ENCODE peak calls at places on chromosomes 12 and 14, in ten cellular contexts. Y is body of pancreas, J is cardiac muscle cell, K is H9, D is breast epithelium, H is OCI-LY7, O is Panc1, X is PC-3, U is mesenchymal stem cell, I is esophagus squamous epithelium. Q is an unnamed sample.

GRCh38 chr14:104935026-104935650 is 10.5 kb downstream of the PLD4 start:
- DNase-seq in O (peak; percentile 22), J (no peak), D (peak; percentile 32), Y (peak; percentile 64), K (no peak), I (no peak), U (no peak), X (no peak), H (no peak), Q (peak; percentile 5)

GRCh38 chr14:59301354-59301753 is 112.9 kb downstream of the DAAM1 start:
- DNase-seq in I (no peak), K (no peak), J (no peak), O (no peak), X (no peak), D (no peak), H (peak; percentile 96), Y (peak; percentile 31), U (no peak), Q (no peak)

GRCh38 chr12:49428652-49429549 is 61.6 kb downstream of the SPATS2 start:
- DNase-seq in K (no peak), X (peak; percentile 32), Y (no peak), D (no peak), O (no peak), J (peak; percentile 76), U (peak; percentile 67), H (peak; percentile 40), I (no peak), Q (no peak)

GRCh38 chr12:109762071-109762672 is 48.5 kb downstream of the FAM222A start:
- DNase-seq in O (no peak), D (no peak), K (peak; percentile 23), I (no peak), H (no peak), U (no peak), X (no peak), Y (peak; percentile 1), J (no peak), Q (no peak)

GRCh38 chr12:10190558-10191388 is 11.9 kb downstream of the TMEM52B start:
- DNase-seq in U (peak; percentile 83), O (peak; percentile 41), Y (peak; percentile 68), K (peak; percentile 82), I (no peak), X (peak; percentile 82), D (peak; percentile 58), H (peak; percentile 86), J (peak; percentile 72), Q (no peak)

GRCh38 chr12:64950899-64951298 is 126.5 kb downstream of the TBC1D30 start:
- DNase-seq in D (no peak), Y (no peak), I (no peak), K (no peak), X (no peak), J (no peak), H (no peak), O (no peak), U (no peak), Q (no peak)

GRCh38 chr12:54300732-54301427 is at the start of gene NFE2:
- DNase-seq in I (no peak), Y (peak; percentile 70), K (peak; percentile 93), D (no peak), U (peak; percentile 78), X (peak; percentile 79), O (no peak), J (peak; percentile 83), H (no peak), Q (no peak)

GRCh38 chr12:9363145-9363544 is 154.9 kb upstream of the PZP start:
- DNase-seq in O (no peak), D (no peak), Y (no peak), I (no peak), H (no peak), X (no peak), K (peak; percentile 29), U (no peak), J (no peak), Q (no peak)

GRCh38 chr14:92704036-92704804 is 44.2 kb downstream of the LGMN start:
- DNase-seq in H (peak; percentile 53), Y (peak; percentile 64), K (no peak), I (no peak), O (no peak), U (no peak), J (no peak), D (no peak), X (no peak), Q (peak; percentile 38)

GRCh38 chr14:91919814-91920213 is 27.7 kb downstream of the FBLN5 start:
- DNase-seq in I (no peak), O (no peak), X (no peak), H (no peak), D (peak; percentile 55), Y (peak; percentile 32), K (no peak), J (peak; percentile 57), U (no peak), Q (peak; percentile 54)

GRCh38 chr12:23510484-23510883 is 439.0 kb downstream of the SOX5 start:
- DNase-seq in I (no peak), X (no peak), O (no peak), J (no peak), Y (no peak), H (no peak), U (no peak), K (no peak), D (no peak), Q (no peak)

GRCh38 chr12:31961137-31961536 is 1.9 kb downstream of the RESF1 start:
- DNase-seq in H (peak; percentile 27), U (no peak), D (no peak), X (no peak), Y (no peak), I (no peak), O (no peak), K (no peak), J (no peak), Q (no peak)

GRCh38 chr12:131352296-131352900 is 358.5 kb upstream of the SFSWAP start:
- DNase-seq in X (no peak), D (no peak), H (no peak), I (no peak), Y (no peak), J (no peak), K (peak; percentile 28), U (no peak), O (no peak), Q (no peak)

GRCh38 chr14:20624495-20625070 is 16.9 kb downstream of the OR6S1 start:
- DNase-seq in I (no peak), J (peak; percentile 82), U (peak; percentile 66), X (no peak), K (peak; percentile 85), Y (peak; percentile 64), D (no peak), O (no peak), H (no peak), Q (peak; percentile 45)

GRCh38 chr12:114648711-114649110 is 35.3 kb downstream of the TBX3 start:
- DNase-seq in U (no peak), H (no peak), J (no peak), I (no peak), Y (no peak), D (no peak), K (no peak), X (no peak), O (no peak), Q (no peak)

GRCh38 chr14:74580275-74580672 is 31.8 kb downstream of the LTBP2 start:
- DNase-seq in U (no peak), J (no peak), O (no peak), K (no peak), I (no peak), Y (no peak), X (no peak), H (no peak), D (no peak), Q (no peak)
- H3K4me1 ChIP-seq in U (peaks cover 50% of the 10 kb centered on the region), J (peaks cover 17% of the 10 kb centered on the region), O (peaks cover 6% of the 10 kb centered on the region), K (no peaks in the 10 kb centered on the region), I (peaks cover 55% of the 10 kb centered on the region), Y (peaks cover 21% of the 10 kb centered on the region), X (peaks cover 46% of the 10 kb centered on the region), H (no peaks in the 10 kb centered on the region), D (peaks cover 12% of the 10 kb centered on the region), Q (peaks cover 10% of the 10 kb centered on the region)

GRCh38 chr14:35851823-35852222 is 25.7 kb downstream of the BRMS1L start:
- DNase-seq in H (no peak), O (no peak), X (no peak), I (no peak), J (no peak), U (no peak), Y (no peak), D (no peak), K (no peak), Q (no peak)
- H3K9me3 ChIP-seq in H (peaks cover 15% of the 10 kb centered on the region), O (no peaks in the 10 kb centered on the region), X (no peaks in the 10 kb centered on the region), I (peaks cover 5% of the 10 kb centered on the region), J (no peaks in the 10 kb centered on the region), U (peaks cover 10% of the 10 kb centered on the region), Y (no peaks in the 10 kb centered on the region), D (no peaks in the 10 kb centered on the region), K (no peaks in the 10 kb centered on the region), Q (no peaks in the 10 kb centered on the region)

GRCh38 chr14:70171719-70172118 is 17.0 kb downstream of the SLC8A3 start:
- DNase-seq in H (no peak), I (no peak), D (no peak), O (no peak), U (no peak), X (no peak), K (no peak), J (no peak), Y (no peak), Q (no peak)
- H3K4me1 ChIP-seq in H (no peaks in the 10 kb centered on the region), I (no peaks in the 10 kb centered on the region), D (no peaks in the 10 kb centered on the region), O (no peaks in the 10 kb centered on the region), U (no peaks in the 10 kb centered on the region), X (no peaks in the 10 kb centered on the region), K (no peaks in the 10 kb centered on the region), J (no peaks in the 10 kb centered on the region), Y (no peaks in the 10 kb centered on the region), Q (no peaks in the 10 kb centered on the region)

GRCh38 chr12:132588319-132588718 is 22.1 kb downstream of the LRCOL1 start:
- DNase-seq in J (no peak), U (no peak), X (no peak), H (no peak), O (no peak), I (no peak), K (no peak), D (no peak), Y (no peak), Q (no peak)

GRCh38 chr12:132588821-132589669 is 21.3 kb downstream of the LRCOL1 start:
- DNase-seq in U (peak; percentile 30), Y (no peak), X (no peak), O (no peak), H (no peak), D (no peak), K (no peak), I (no peak), J (no peak), Q (no peak)

GRCh38 chr12:132591107-132591935 is 19.1 kb downstream of the LRCOL1 start:
- DNase-seq in I (no peak), Y (no peak), H (no peak), U (no peak), O (no peak), D (no peak), J (no peak), X (no peak), K (no peak), Q (no peak)

GRCh38 chr12:132587781-132588180 is 22.6 kb downstream of the LRCOL1 start:
- DNase-seq in U (no peak), H (no peak), K (no peak), J (no peak), D (no peak), O (no peak), I (no peak), X (no peak), Y (no peak), Q (no peak)

DNA sequence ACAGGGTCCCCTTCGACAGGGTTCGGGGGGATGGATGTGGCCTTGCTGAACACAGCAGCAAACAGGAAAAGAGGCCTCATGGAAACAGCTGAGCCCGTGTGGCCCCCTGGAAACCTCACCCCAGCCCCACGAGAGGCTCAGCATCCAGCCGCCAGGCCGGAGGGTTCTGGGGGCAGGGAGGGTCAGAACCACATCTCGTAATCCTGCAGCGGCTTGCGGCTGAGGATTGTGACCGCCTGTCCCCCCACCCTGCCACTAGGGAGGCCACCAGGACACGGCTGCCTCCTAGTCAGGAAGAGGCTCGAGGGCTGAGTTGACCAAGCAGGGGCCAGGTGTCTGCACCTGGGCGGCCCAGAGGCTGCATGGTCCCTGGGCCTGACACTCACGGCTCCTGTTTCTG is 20.5 kb downstream of the LRCOL1 start:
- DNase-seq in Y (no peak), X (no peak), O (no peak), D (no peak), U (no peak), H (no peak), J (no peak), K (no peak), I (no peak), Q (no peak)
- H3K9me3 ChIP-seq in Y (peaks cover 4% of the 10 kb centered on the region), X (no peaks in the 10 kb centered on the region), O (no peaks in the 10 kb centered on the region), D (no peaks in the 10 kb centered on the region), U (peaks cover 6% of the 10 kb centered on the region), H (no peaks in the 10 kb centered on the region), J (no peaks in the 10 kb centered on the region), K (no peaks in the 10 kb centered on the region), I (no peaks in the 10 kb centered on the region), Q (no peaks in the 10 kb centered on the region)